ENCODE peak calls at places on chromosomes 16 and 17, in four cellular contexts. C is cardiac muscle cell, A is ascending aorta, B is B cell. Q is an unnamed sample.
A peak's percentile ranks its signal among the peaks of the same experiment; 100 is the strongest.

GRCh38 chr16:1311738-1312458 is 2.5 kb downstream of the UBE2I start:
- DNase-seq in A (no peak), B (no peak), C (peak; percentile 30), Q (no peak)

GRCh38 chr17:55114283-55114682 is 145.7 kb downstream of the STXBP4 start:
- DNase-seq in B (no peak), C (no peak), A (no peak), Q (no peak)

GRCh38 chr16:63682844-63683243 is 1439.0 kb downstream of the CDH11 start:
- DNase-seq in B (no peak), A (no peak), C (no peak), Q (no peak)

GRCh38 chr17:82942166-82943130 is 102.6 kb upstream of the ZNF750 start:
- DNase-seq in C (no peak), A (no peak), B (no peak), Q (no peak)

GRCh38 chr16:31875112-31875803 is 1.7 kb downstream of the ZNF267 start:
- DNase-seq in B (no peak), C (peak; percentile 54), A (no peak), Q (no peak)

GRCh38 chr16:21302898-21303528 is 24.9 kb upstream of the CRYM start:
- DNase-seq in C (peak; percentile 30), A (no peak), B (no peak), Q (no peak)

GRCh38 chr16:4316732-4317461 is 1.0 kb downstream of the GLIS2 start:
- DNase-seq in C (no peak), B (no peak), A (peak; percentile 89), Q (peak; percentile 79)

GRCh38 chr16:49701867-49702494 is 153.9 kb downstream of the ZNF423 start:
- DNase-seq in A (peak; percentile 80), C (peak; percentile 94), B (no peak), Q (no peak)

GRCh38 chr16:57911711-57912110 is 59.2 kb downstream of the CNGB1 start:
- DNase-seq in A (no peak), C (no peak), B (no peak), Q (no peak)

GRCh38 chr17:82436601-82437324 is 13.8 kb downstream of the CYBC1 start:
- DNase-seq in A (no peak), C (no peak), B (peak; percentile 45), Q (no peak)

GRCh38 chr17:28346746-28347246 is 10.5 kb downstream of the POLDIP2 start:
- DNase-seq in A (no peak), C (no peak), B (no peak), Q (peak; percentile 37)

GRCh38 chr16:48081656-48082055 is 74.1 kb downstream of the ABCC12 start:
- DNase-seq in B (no peak), A (no peak), C (peak; percentile 54), Q (no peak)

GRCh38 chr16:87582221-87582965 is 19.9 kb upstream of the JPH3 start:
- DNase-seq in B (no peak), C (peak; percentile 91), A (peak; percentile 86), Q (peak; percentile 20)

GRCh38 chr17:45388604-45389325 is 43.9 kb downstream of the ARHGAP27 start:
- DNase-seq in B (no peak), C (peak; percentile 16), A (no peak), Q (no peak)

GRCh38 chr17:74443516-74444296 is 11.8 kb downstream of the GPRC5C start:
- DNase-seq in C (no peak), A (no peak), B (no peak), Q (no peak)

GRCh38 chr16:14658063-14658462 is 25.3 kb downstream of the BFAR start:
- DNase-seq in C (no peak), B (peak; percentile 29), A (no peak), Q (no peak)

GRCh38 chr16:4062212-4062802 is 53.9 kb downstream of the ADCY9 start:
- DNase-seq in B (no peak), C (no peak), A (no peak), Q (no peak)

GRCh38 chr17:8149419-8150193 is 2.6 kb downstream of the PER1 start:
- DNase-seq in C (no peak), A (peak; percentile 67), B (no peak), Q (no peak)

GRCh38 chr16:77169650-77170236 is 21.2 kb upstream of the MON1B start:
- DNase-seq in A (no peak), B (no peak), C (peak; percentile 55), Q (peak; percentile 70)

GRCh38 chr17:50020841-50021599 is 26.0 kb upstream of the DLX3 start:
- DNase-seq in B (no peak), A (no peak), C (no peak), Q (no peak)

GRCh38 chr16:66028505-66029216 is 337.8 kb upstream of the CDH5 start:
- DNase-seq in B (no peak), C (peak; percentile 78), A (no peak), Q (no peak)

GRCh38 chr16:47956881-47957280 is 198.9 kb downstream of the ABCC12 start:
- DNase-seq in C (no peak), B (no peak), A (no peak), Q (no peak)

GRCh38 chr16:3131755-3132377 is 3.0 kb upstream of the ZNF213 start:
- DNase-seq in B (no peak), A (no peak), C (peak; percentile 46), Q (peak; percentile 73)

GRCh38 chr16:88287219-88287618 is 95.5 kb upstream of the ZNF469 start:
- DNase-seq in B (no peak), A (no peak), C (no peak), Q (peak; percentile 86)

GRCh38 chr16:58280846-58281301 is 14.0 kb downstream of the PRSS54 start:
- DNase-seq in B (no peak), C (peak; percentile 23), A (no peak), Q (peak; percentile 21)

GRCh38 chr17:50679008-50679544 is 28.6 kb downstream of the ANKRD40 start:
- DNase-seq in C (no peak), B (no peak), A (no peak), Q (no peak)

GRCh38 chr16:77171750-77172635 is 19.0 kb upstream of the MON1B start:
- DNase-seq in A (no peak), C (peak; percentile 76), B (no peak), Q (peak; percentile 66)

GRCh38 chr17:67223924-67224323 is 21.1 kb downstream of the HELZ start:
- DNase-seq in A (no peak), B (no peak), C (no peak), Q (no peak)

GRCh38 chr17:80877095-80877828 is 114.4 kb upstream of the CHMP6 start:
- DNase-seq in B (peak; percentile 71), A (no peak), C (no peak), Q (no peak)

GRCh38 chr17:5123343-5124124 is 7.7 kb downstream of the USP6 start:
- DNase-seq in A (peak; percentile 54), C (peak; percentile 3), B (no peak), Q (no peak)

GRCh38 chr17:48181653-48182052 is 74.1 kb downstream of the SNX11 start:
- DNase-seq in A (no peak), B (no peak), C (peak; percentile 33), Q (peak; percentile 44)

GRCh38 chr16:56478228-56479049 is 27.1 kb downstream of the OGFOD1 start:
- DNase-seq in B (no peak), C (peak; percentile 10), A (no peak), Q (no peak)

GRCh38 chr16:56477096-56477878 is 25.9 kb downstream of the OGFOD1 start:
- DNase-seq in C (peak; percentile 86), B (no peak), A (no peak), Q (no peak)

GRCh38 chr16:56479469-56479868 is 28.1 kb downstream of the OGFOD1 start:
- DNase-seq in B (no peak), C (no peak), A (no peak), Q (no peak)

GRCh38 chr16:56470666-56471065 is 19.3 kb downstream of the OGFOD1 start:
- DNase-seq in B (no peak), C (no peak), A (no peak), Q (no peak)

GRCh38 chr16:56475226-56475625 is 23.9 kb downstream of the OGFOD1 start:
- DNase-seq in B (no peak), C (no peak), A (no peak), Q (no peak)
- TF ChIP-seq CTCF in B (no peak), C (no peak), A (no peak), Q (no peak)

GRCh38 chr16:73274140-73274539 is 226.2 kb upstream of the ZFHX3 start:
- DNase-seq in A (no peak), C (no peak), B (no peak), Q (no peak)

GRCh38 chr16:73262931-73263330 is 215.0 kb upstream of the ZFHX3 start:
- DNase-seq in A (no peak), B (no peak), C (no peak), Q (no peak)

GRCh38 chr16:73265124-73265838 is 217.4 kb upstream of the ZFHX3 start:
- DNase-seq in A (no peak), C (no peak), B (no peak), Q (peak; percentile 42)

GRCh38 chr16:73268311-73268997 is 220.5 kb upstream of the ZFHX3 start:
- DNase-seq in C (peak; percentile 6), B (no peak), A (no peak), Q (no peak)
- TF ChIP-seq CTCF in C (peak; percentile 23), B (no peak), A (no peak), Q (peak; percentile 15)

GRCh38 chr16:6687593-6687992 is 645.1 kb upstream of the RBFOX1 start:
- DNase-seq in A (no peak), B (no peak), C (no peak), Q (no peak)

GRCh38 chr16:6682142-6682811 is 650.4 kb upstream of the RBFOX1 start:
- DNase-seq in C (no peak), B (no peak), A (no peak), Q (peak; percentile 31)

GRCh38 chr16:6689643-6690042 is 643.0 kb upstream of the RBFOX1 start:
- DNase-seq in B (no peak), C (no peak), A (no peak), Q (no peak)

DNA sequence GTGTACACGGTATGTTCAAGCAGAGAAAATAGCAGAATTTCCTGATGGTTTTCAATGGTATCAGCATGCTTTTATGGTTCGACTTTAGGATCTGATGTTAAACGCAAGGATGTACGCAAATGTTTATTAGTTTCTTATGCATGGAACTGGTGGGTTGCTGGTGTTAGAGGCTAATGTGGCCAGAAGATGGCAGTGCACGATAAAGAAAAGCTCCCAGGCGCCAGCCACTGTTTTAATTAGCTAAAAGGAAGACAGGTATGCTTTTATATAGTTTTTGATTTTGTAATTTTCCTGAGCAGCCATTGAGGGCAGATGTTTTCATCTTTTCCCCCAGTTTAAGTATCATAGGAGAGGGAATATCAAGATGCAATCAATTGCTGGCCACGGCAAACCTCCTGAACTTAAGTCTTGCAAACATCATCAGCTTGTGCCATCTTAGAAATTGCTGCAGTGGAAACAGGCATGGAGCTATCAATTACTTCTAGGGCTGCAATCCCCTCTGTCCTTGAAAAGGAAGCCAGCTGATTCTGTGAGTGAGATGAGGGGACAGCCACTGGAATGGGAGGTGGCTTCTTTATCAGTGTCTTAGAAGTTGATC is 648.5 kb upstream of the RBFOX1 start:
- DNase-seq in C (no peak), A (no peak), B (no peak), Q (peak; percentile 45)
- TF ChIP-seq CTCF in C (no peak), A (no peak), B (no peak), Q (peak; percentile 54)

GRCh38 chr16:11254913-11255736 is 879 bp downstream of the SOCS1 start:
- DNase-seq in B (peak; percentile 85), A (no peak), C (peak; percentile 62), Q (peak; percentile 25)
- TF ChIP-seq CTCF in B (no peak), A (no peak), C (peak; percentile 26), Q (no peak)

GRCh38 chr17:18156171-18156975 is 27.3 kb upstream of the ALKBH5 start:
- DNase-seq in A (no peak), B (no peak), C (no peak), Q (peak; percentile 16)
- TF ChIP-seq CTCF in A (no peak), B (no peak), C (no peak), Q (no peak)

GRCh38 chr16:28218109-28218508 is 6.3 kb upstream of the XPO6 start:
- DNase-seq in A (no peak), B (peak; percentile 62), C (peak; percentile 76), Q (peak; percentile 26)
- TF ChIP-seq CTCF in A (no peak), B (peak; percentile 68), C (peak; percentile 65), Q (no peak)

Q was measured in Calu3.